ENCODE peak calls at places on chromosome X, in nine cellular contexts. W, Q, M, U, J, C, I, O and L are unnamed samples. For H3K4me1, the result is how much of the 10 kb centered on the place peaks cover.

GRCh38 chrX:147914609-147915008 is 2.9 kb downstream of the FMR1 start:
- DNase-seq in W (no peak), Q (no peak), M (no peak), U (no peak), J (no peak), C (no peak), I (no peak), O (no peak), L (no peak)

GRCh38 chrX:123626962-123627361 is 105.9 kb downstream of the THOC2 start:
- DNase-seq in W (no peak), Q (no peak), M (no peak), U (no peak), J (no peak), C (no peak), I (no peak), O (no peak), L (no peak)

GRCh38 chrX:150361070-150361776 is 1.9 kb upstream of the MAMLD1 start:
- DNase-seq in W (peak), Q (peak), M (no peak), U (no peak), J (peak), C (no peak), I (peak), O (no peak), L (no peak)

GRCh38 chrX:116272881-116273280 is 102.3 kb downstream of the AGTR2 start:
- DNase-seq in W (no peak), Q (no peak), M (no peak), U (no peak), J (no peak), C (no peak), I (no peak), O (no peak), L (no peak)

GRCh38 chrX:9627827-9628406 is 137.7 kb downstream of the GPR143 start:
- DNase-seq in W (no peak), Q (no peak), M (no peak), U (no peak), J (no peak), C (no peak), I (no peak), O (no peak), L (no peak)

GRCh38 chrX:151680805-151681204 is 14.5 kb upstream of the PRRG3 start:
- DNase-seq in W (no peak), Q (peak), M (peak), U (peak), J (peak), C (peak), I (no peak), O (peak), L (peak)

GRCh38 chrX:586351-586750 is 44.2 kb upstream of the SHOX start:
- DNase-seq in W (no peak), Q (no peak), M (no peak), U (no peak), J (no peak), C (no peak), I (no peak), O (no peak), L (no peak)

GRCh38 chrX:155745792-155746191 is 133.0 kb upstream of the TMLHE start:
- DNase-seq in W (peak), Q (no peak), M (no peak), U (peak), J (peak), C (peak), I (no peak), O (no peak), L (no peak)

GRCh38 chrX:16838202-16839066 is 31.7 kb downstream of the RBBP7 start:
- DNase-seq in W (no peak), Q (no peak), M (no peak), U (no peak), J (peak), C (peak), I (no peak), O (no peak), L (no peak)

GRCh38 chrX:19846995-19847790 is 40.2 kb downstream of the SH3KBP1 start:
- DNase-seq in W (no peak), Q (no peak), M (peak), U (no peak), J (no peak), C (no peak), I (no peak), O (peak), L (no peak)

GRCh38 chrX:80578518-80579105 is 158.4 kb downstream of the TENT5D start:
- DNase-seq in W (no peak), Q (peak), M (no peak), U (peak), J (no peak), C (no peak), I (no peak), O (no peak), L (no peak)

GRCh38 chrX:95332530-95332929 is 1352.1 kb upstream of the DIAPH2 start:
- DNase-seq in W (no peak), Q (no peak), M (no peak), U (no peak), J (no peak), C (no peak), I (no peak), O (no peak), L (no peak)

GRCh38 chrX:155112171-155112570 is 40.9 kb downstream of the BRCC3 start:
- DNase-seq in W (no peak), Q (no peak), M (no peak), U (no peak), J (no peak), C (no peak), I (no peak), O (no peak), L (no peak)

GRCh38 chrX:48715066-48715465 is 18.5 kb downstream of the SUV39H1 start:
- DNase-seq in W (no peak), Q (no peak), M (no peak), U (no peak), J (no peak), C (no peak), I (no peak), O (no peak), L (no peak)

GRCh38 chrX:1443496-1444075 is 9.1 kb downstream of the ASMTL start:
- DNase-seq in W (peak), Q (no peak), M (no peak), U (no peak), J (no peak), C (no peak), I (no peak), O (peak), L (no peak)

GRCh38 chrX:13029341-13029740 is 15.1 kb downstream of the FAM9C start:
- DNase-seq in W (peak), Q (no peak), M (peak), U (no peak), J (peak), C (peak), I (no peak), O (peak), L (no peak)

GRCh38 chrX:68490644-68491043 is 8.2 kb upstream of the YIPF6 start:
- DNase-seq in W (no peak), Q (peak), M (peak), U (peak), J (no peak), C (no peak), I (no peak), O (no peak), L (no peak)

GRCh38 chrX:68936608-68937007 is 107.8 kb downstream of the EFNB1 start:
- DNase-seq in W (no peak), Q (no peak), M (no peak), U (no peak), J (peak), C (peak), I (no peak), O (no peak), L (no peak)

GRCh38 chrX:151816914-151817313 is 82.4 kb downstream of the CNGA2 start:
- DNase-seq in W (no peak), Q (no peak), M (no peak), U (no peak), J (no peak), C (no peak), I (no peak), O (no peak), L (no peak)

GRCh38 chrX:71533850-71534515 is 1.1 kb downstream of the OGT start:
- DNase-seq in W (peak), Q (peak), M (peak), U (peak), J (peak), C (peak), I (no peak), O (peak), L (no peak)

GRCh38 chrX:49878128-49878833 is 1.0 kb upstream of the USP27X start:
- DNase-seq in W (peak), Q (peak), M (no peak), U (no peak), J (peak), C (no peak), I (no peak), O (no peak), L (no peak)
- TF ChIP-seq EP300 in W (no peak), Q (no peak), M (no peak), U (no peak), J (no peak), C (no peak), I (no peak), O (no peak), L (no peak)

GRCh38 chrX:65687367-65687766 is 19.9 kb downstream of the MSN start:
- DNase-seq in W (no peak), Q (no peak), M (no peak), U (no peak), J (no peak), C (no peak), I (no peak), O (no peak), L (no peak)
- H3K4me1 ChIP-seq in W (under half), Q (under half), M (half or more), U (under half), J (under half), C (under half), I (half or more), O (under half), L (half or more)

DNA sequence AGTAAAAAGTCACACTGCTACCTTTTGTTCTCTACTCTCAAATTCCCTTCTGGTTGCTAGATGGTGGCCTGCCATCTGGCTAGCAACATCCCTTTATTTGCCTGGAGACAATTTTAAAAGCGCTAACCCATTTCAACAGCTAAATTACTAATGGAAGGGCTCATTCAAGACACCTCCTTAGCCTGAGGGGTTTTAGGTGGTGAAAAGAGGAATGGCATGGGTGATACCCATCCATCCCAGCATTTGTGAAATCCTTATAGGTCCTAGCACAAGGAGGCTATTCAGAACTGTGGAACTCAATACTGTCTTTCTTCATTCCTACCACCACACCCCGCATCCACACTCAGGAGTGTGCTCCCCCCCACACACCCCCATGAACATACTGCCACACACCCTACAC is 33.5 kb downstream of the ARHGEF9 start:
- DNase-seq in W (no peak), Q (no peak), M (no peak), U (no peak), J (no peak), C (no peak), I (no peak), O (no peak), L (no peak)
- H3K4me3 ChIP-seq in W (no peak), Q (no peak), M (no peak), U (no peak), J (no peak), C (no peak), I (no peak), O (no peak), L (no peak)

DNA sequence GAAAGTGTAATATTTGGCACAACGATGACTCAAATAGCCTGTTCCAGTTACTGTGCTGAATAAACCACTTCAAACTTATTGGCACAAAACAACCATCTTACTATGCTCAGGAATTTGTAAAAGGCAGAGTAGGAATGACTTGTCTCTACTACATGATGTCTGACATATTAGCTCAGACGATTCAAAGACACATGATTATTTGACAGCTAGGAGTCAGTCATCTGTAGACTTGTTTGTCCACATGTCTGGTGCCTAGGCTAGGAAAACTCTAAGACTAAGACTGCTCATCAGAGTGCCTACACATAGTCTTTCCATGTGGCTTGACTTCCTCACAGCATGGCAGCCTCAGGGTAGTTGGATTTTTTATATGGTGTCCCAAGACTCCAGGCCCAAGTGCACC is 154.5 kb downstream of the FANCB start:
- DNase-seq in W (no peak), Q (no peak), M (no peak), U (no peak), J (no peak), C (no peak), I (no peak), O (no peak), L (no peak)
- TF ChIP-seq EP300 in W (no peak), Q (no peak), M (no peak), U (no peak), J (no peak), C (no peak), I (no peak), O (no peak), L (no peak)

GRCh38 chrX:40111868-40112267 is 14.1 kb upstream of the BCOR start:
- DNase-seq in W (no peak), Q (no peak), M (no peak), U (no peak), J (no peak), C (no peak), I (no peak), O (no peak), L (no peak)

GRCh38 chrX:40108959-40109287 is 11.2 kb upstream of the BCOR start:
- DNase-seq in W (peak), Q (peak), M (peak), U (no peak), J (peak), C (peak), I (peak), O (peak), L (no peak)

GRCh38 chrX:40108084-40108958 is 10.6 kb upstream of the BCOR start:
- DNase-seq in W (peak), Q (no peak), M (peak), U (peak), J (peak), C (peak), I (peak), O (no peak), L (no peak)

GRCh38 chrX:40107291-40108083 is 9.7 kb upstream of the BCOR start:
- DNase-seq in W (peak), Q (peak), M (peak), U (no peak), J (peak), C (peak), I (peak), O (no peak), L (no peak)

GRCh38 chrX:40109288-40110008 is 11.7 kb upstream of the BCOR start:
- DNase-seq in W (peak), Q (peak), M (peak), U (peak), J (peak), C (peak), I (peak), O (peak), L (no peak)
- H3K4me1 ChIP-seq in W (under half), Q (under half), M (under half), U (under half), J (under half), C (under half), I (under half), O (under half), L (under half)

DNA sequence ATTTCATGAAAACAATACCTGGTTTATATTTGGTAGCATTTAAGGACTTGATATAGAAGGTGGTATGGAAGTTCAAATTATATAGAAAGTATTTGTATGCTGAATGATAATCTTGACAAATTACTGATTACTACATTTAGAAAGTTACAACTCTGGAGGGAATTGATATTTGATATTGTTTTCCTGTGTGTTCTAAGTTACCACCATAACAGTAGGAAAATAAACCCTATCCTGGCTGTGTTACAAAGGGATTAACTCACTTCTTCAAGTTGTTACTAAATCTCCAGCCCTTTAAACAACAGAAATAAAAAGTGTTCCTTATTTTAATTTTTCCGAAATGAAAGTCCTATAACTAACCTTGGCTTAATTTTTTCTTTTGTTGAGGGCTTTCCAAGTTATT is 36.6 kb downstream of the FHL1 start:
- DNase-seq in W (no peak), Q (no peak), M (no peak), U (no peak), J (no peak), C (no peak), I (no peak), O (no peak), L (no peak)
- H3K4me3 ChIP-seq in W (no peak), Q (no peak), M (no peak), U (no peak), J (no peak), C (no peak), I (no peak), O (no peak), L (peak)

GRCh38 chrX:153690466-153690865 is 2.7 kb downstream of the SLC6A8 start:
- DNase-seq in W (no peak), Q (no peak), M (no peak), U (no peak), J (no peak), C (no peak), I (peak), O (no peak), L (no peak)

GRCh38 chrX:153688900-153689590 is 1.3 kb downstream of the SLC6A8 start:
- DNase-seq in W (peak), Q (peak), M (no peak), U (no peak), J (no peak), C (peak), I (peak), O (no peak), L (no peak)

GRCh38 chrX:153688071-153688470 is 345 bp downstream of the SLC6A8 start:
- DNase-seq in W (no peak), Q (no peak), M (no peak), U (no peak), J (no peak), C (no peak), I (peak), O (no peak), L (no peak)

GRCh38 chrX:153688534-153688899 is 791 bp downstream of the SLC6A8 start:
- DNase-seq in W (peak), Q (no peak), M (no peak), U (no peak), J (no peak), C (no peak), I (no peak), O (no peak), L (no peak)

GRCh38 chrX:153689654-153690465 is 2.1 kb downstream of the SLC6A8 start:
- DNase-seq in W (peak), Q (peak), M (no peak), U (no peak), J (no peak), C (no peak), I (peak), O (no peak), L (no peak)
- TF ChIP-seq EP300 in W (no peak), Q (no peak), M (no peak), U (no peak), J (no peak), C (no peak), I (no peak), O (no peak), L (no peak)

DNA sequence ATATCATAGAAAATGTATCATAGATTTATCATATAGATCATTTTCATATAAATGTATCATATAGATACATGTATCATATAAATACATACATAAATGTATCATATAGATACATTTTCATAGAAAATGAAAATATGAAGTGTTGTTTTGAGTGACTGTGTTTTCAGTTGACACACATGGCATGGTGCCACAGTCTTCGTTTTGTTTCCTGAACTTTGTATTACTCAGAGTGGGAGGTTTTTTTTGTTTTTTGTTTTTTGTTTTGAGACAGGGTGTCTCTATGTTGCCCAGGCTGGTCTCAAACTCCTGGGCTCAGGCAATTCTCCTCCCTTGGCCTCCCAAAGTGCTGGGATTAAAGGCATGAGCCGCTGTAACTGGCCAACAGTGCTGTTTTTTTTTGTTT is 3.9 kb downstream of the RBM10 start:
- DNase-seq in W (no peak), Q (no peak), M (no peak), U (no peak), J (no peak), C (no peak), I (no peak), O (no peak), L (no peak)
- H3K4me1 ChIP-seq in W (under half), Q (under half), M (under half), U (under half), J (under half), C (under half), I (under half), O (under half), L (under half)

GRCh38 chrX:107272431-107272921 is 66.1 kb downstream of the DNAAF6 start:
- DNase-seq in W (no peak), Q (peak), M (peak), U (no peak), J (no peak), C (no peak), I (peak), O (no peak), L (no peak)
- H3K4me3 ChIP-seq in W (no peak), Q (peak), M (peak), U (peak), J (no peak), C (no peak), I (no peak), O (no peak), L (no peak)